ENCODE peak calls at places on chromosomes 11 and 22, in five cellular contexts. S is uterus, C is tibial nerve, L is K562, P is heart left ventricle. J is an unnamed sample.

GRCh38 chr11:59262419-59262818 is 49.7 kb upstream of the MPEG1 start:
- DNase-seq in S (no peak), C (no peak), L (no peak), P (no peak), J (no peak)

GRCh38 chr11:121721448-121721847 is 268.7 kb upstream of the SORL1-AS1 start:
- DNase-seq in S (no peak), C (no peak), L (no peak), P (no peak), J (no peak)

GRCh38 chr11:130379276-130379675 is 49.1 kb downstream of the ADAMTS8 start:
- DNase-seq in S (no peak), C (no peak), L (no peak), P (no peak), J (no peak)

GRCh38 chr11:64283092-64283491 is 1.4 kb downstream of the BAD start:
- DNase-seq in S (no peak), C (no peak), L (no peak), P (no peak), J (no peak)

GRCh38 chr22:30890689-30891442 is 77.7 kb downstream of the MORC2 start:
- DNase-seq in S (peak), C (no peak), L (peak), P (peak), J (peak)

GRCh38 chr11:11621881-11622706 is at the start of gene GALNT18:
- DNase-seq in S (peak), C (peak), L (peak), P (peak), J (peak)

GRCh38 chr22:23100124-23100801 is 29.9 kb downstream of the GNAZ start:
- DNase-seq in S (no peak), C (no peak), L (peak), P (no peak), J (no peak)

GRCh38 chr11:29432719-29433325 is 584.0 kb downstream of the KCNA4 start:
- DNase-seq in S (no peak), C (no peak), L (peak), P (no peak), J (no peak)

GRCh38 chr22:49555526-49555925 is 272.1 kb downstream of the BRD1 start:
- DNase-seq in S (no peak), C (no peak), L (no peak), P (no peak), J (peak)

GRCh38 chr11:93361435-93361834 is 30.9 kb downstream of the DEUP1 start:
- DNase-seq in S (no peak), C (no peak), L (no peak), P (no peak), J (no peak)

GRCh38 chr11:30348035-30348434 is 25.1 kb downstream of the ARL14EP start:
- DNase-seq in S (no peak), C (no peak), L (no peak), P (no peak), J (no peak)

GRCh38 chr22:38569181-38569971 is 607 bp downstream of the DMC1 start:
- DNase-seq in S (peak), C (no peak), L (peak), P (no peak), J (no peak)

GRCh38 chr11:14358729-14359439 is at the start of gene RRAS2:
- DNase-seq in S (peak), C (peak), L (peak), P (peak), J (peak)
- TF ChIP-seq POLR2A in S (peak), C (peak), L (peak), P (peak), J (peak)

GRCh38 chr11:68009391-68010000 is 631 bp upstream of the ALDH3B1 start:
- DNase-seq in S (no peak), C (no peak), L (peak), P (no peak), J (peak)

GRCh38 chr11:68007498-68008380 is 2.4 kb upstream of the ALDH3B1 start:
- DNase-seq in S (no peak), C (no peak), L (no peak), P (peak), J (no peak)

GRCh38 chr11:68006606-68007166 is 2.8 kb upstream of the UNC93B1 start:
- DNase-seq in S (no peak), C (no peak), L (no peak), P (no peak), J (peak)

GRCh38 chr11:68010058-68011041 is at the start of gene ALDH3B1:
- DNase-seq in S (peak), C (peak), L (peak), P (peak), J (peak)

DNA sequence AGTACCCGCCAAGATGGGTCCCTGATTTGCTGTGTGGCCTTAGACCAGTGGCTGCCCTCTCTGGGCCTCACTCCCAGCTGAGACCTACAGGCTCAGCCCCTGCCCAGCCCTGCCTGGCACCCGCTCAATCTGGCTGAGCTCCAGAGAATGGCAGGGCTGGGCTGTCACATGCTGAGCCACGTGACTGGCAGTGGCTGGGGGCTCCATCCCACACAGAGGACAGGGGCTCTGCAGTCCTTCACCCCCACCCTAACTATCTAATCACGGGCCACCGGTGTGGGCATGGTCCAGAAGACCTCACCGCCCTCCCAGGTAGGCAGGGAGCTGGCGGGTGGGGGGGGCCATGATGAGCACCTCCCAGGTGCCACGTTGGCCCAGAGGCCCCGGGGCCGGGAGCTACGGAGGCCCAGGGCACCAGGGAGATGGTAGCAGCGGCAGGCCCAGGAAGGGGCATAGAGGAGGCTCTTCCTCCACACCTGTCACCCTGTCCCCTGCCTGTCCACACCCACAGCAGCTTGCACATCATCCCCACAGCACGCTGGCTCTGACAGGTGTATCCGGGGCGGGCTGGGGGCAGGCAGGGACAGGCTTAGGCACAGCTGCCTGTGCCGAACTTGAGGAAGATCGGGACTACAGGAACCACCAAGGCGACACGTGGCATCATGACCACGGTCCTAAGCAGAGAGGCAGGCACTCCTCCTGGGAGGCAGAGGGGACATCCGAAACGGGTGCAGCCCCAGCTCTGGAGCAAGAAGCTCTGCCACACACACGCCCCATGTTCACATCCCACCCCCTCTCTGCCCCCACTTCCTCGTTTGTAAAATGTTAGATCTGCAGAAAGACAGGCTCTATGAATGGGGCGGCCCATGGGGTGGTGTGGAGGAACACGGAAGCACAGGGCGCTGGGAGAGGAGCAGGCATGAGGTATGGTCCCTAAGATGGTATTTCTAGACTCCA is 1.5 kb upstream of the ALDH3B1 start:
- DNase-seq in S (no peak), C (no peak), L (no peak), P (peak), J (peak)
- TF ChIP-seq POLR2A in S (no peak), C (no peak), L (no peak), P (no peak), J (no peak)

GRCh38 chr11:95790123-95790932 is at the start of gene CEP57:
- DNase-seq in S (peak), C (peak), L (peak), P (peak), J (peak)
- TF ChIP-seq POLR2A in S (peak), C (no peak), L (peak), P (peak), J (peak)

DNA sequence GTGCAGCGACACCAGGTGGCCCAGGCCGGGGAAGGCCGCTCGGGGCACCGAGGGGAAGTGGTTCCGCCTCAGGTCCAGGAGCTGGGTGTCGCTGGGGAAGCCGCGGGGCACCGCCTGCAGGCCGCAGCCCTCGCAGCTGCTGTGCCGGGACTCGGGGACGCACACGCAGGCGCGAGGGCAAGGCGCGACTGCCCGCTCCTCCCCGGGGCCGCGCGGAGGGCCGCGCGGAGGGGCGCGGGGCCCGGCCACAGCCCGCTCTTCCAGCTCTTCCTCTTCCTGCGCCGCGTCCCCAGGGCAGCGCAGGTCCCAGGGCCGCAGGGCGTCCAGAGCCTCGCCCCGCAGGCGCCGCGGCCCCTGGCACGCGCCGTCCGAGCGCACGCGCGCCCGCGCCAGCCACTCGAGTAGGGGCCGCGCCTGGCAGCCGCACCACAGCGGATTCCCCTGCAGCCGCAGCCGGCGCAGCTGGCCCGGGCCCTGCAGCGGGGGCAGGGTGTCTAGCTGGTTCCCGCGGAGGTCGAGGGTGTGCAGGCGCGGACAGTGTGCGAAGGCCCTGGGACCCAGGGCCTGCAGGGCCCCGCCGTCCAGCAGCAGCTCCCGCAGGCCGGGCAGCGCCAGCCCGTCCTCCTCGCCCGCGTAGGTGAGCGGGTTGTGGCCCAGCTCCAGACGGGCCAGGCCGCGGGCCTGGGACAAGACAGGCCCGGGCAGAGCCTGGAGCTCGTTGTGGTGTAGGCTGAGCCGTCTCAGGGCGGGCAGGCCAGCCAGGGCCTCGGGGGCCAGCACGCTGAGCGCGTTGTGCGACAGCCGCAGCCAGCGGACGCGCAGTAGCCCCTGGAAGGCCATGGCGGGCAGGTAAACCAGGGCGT is 2.8 kb downstream of the CHADL start:
- DNase-seq in S (peak), C (peak), L (no peak), P (peak), J (peak)
- TF ChIP-seq POLR2A in S (no peak), C (no peak), L (no peak), P (no peak), J (no peak)

DNA sequence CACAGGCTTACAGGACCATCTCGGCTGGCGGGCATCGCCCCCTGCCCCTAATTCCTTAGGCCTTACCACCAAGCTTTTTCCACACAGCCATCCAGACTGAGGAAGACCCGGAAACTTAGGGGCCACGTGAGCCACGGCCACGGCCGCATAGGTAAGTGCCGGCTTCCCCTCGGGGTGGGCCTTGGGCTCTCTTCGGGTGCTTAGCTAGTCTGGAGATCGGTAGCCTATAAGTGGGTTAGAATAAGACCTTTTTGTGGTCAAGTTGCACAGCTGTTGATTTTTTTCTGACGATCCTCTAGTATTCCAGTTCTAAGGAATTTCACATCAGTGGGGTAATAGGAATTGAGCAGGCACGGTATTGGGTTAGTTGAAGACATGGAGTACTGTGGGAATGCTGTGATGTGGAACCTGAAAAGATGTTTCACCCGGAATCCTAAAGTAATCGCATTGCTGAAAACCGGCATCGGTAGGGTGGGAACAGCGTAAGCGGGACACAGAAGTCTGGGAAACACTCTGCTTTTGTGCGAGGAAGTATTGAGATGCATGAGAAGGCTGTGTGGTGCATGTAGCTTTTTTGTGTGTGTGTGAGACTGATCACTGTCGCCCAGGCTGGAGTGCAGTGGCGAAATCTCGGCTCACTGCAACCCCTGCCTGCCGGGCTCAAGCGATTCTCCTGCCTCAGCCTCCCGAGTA is 669 bp downstream of the RPL27A start:
- DNase-seq in S (no peak), C (no peak), L (no peak), P (no peak), J (no peak)
- TF ChIP-seq POLR2A in S (no peak), C (no peak), L (no peak), P (no peak), J (no peak)

GRCh38 chr11:68457898-68458249 is 2.7 kb upstream of the PPP6R3 start:
- DNase-seq in S (no peak), C (no peak), L (no peak), P (no peak), J (peak)

GRCh38 chr11:68460741-68461283 is at the start of gene PPP6R3:
- DNase-seq in S (no peak), C (no peak), L (no peak), P (no peak), J (no peak)

GRCh38 chr11:68457214-68457897 is 3.2 kb upstream of the PPP6R3 start:
- DNase-seq in S (no peak), C (no peak), L (no peak), P (no peak), J (no peak)

GRCh38 chr11:68461284-68461861 is 821 bp downstream of the PPP6R3 start:
- DNase-seq in S (no peak), C (no peak), L (peak), P (no peak), J (peak)

GRCh38 chr11:68459886-68460740 is 439 bp upstream of the PPP6R3 start:
- DNase-seq in S (peak), C (peak), L (peak), P (peak), J (peak)
- TF ChIP-seq POLR2A in S (no peak), C (no peak), L (peak), P (no peak), J (no peak)

DNA sequence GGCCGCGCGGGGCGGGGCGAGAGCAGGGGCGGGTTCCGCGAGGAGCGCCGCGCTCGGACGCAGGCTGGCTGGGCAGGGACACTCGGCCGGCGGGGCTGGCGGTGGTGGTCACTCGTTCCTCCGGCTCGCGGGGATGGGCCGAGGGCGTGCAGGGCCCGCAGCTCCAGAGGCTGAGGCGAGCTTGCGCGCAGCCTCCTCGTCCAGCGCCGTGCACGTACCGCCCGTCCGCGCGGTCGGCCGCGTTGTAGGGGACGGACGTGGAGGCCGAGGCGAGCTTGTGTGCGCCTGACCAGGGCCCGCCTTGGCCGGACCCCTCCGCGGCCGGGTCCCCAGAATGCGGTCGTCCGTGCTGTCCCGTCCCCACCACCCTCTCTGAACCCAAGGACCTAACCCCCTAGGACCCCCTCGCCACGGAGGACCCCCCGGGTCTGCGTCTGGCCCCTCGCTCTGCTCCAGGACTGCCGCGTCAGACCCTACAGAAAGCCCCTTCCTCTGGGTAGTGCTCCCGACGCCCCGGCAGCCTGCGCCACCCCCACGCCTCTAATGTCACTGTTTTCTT is 569 bp upstream of the YPEL1 start:
- DNase-seq in S (no peak), C (no peak), L (no peak), P (no peak), J (no peak)
- TF ChIP-seq POLR2A in S (no peak), C (no peak), L (no peak), P (no peak), J (no peak)

DNA sequence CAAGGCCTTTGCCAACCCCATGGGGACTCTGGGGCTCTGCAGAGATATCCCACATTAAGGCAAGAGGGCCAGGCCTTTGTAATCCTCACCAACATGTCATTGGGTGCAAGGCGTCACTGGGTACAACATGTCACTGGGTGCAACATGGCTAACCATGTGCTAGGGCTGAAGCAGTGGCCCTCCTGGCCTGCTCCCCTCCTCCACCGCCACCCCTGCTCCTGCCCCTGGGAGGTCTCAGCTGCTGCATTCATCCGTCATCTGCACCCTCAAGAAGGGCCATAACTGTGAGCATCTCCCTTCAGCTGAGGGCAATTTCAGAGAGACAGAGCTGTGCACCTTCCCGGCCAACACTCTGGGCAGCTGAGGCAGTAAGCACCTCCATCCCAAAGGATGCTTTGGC is 16.7 kb upstream of the OAF start:
- DNase-seq in S (no peak), C (no peak), L (no peak), P (peak), J (peak)
- TF ChIP-seq POLR2A in S (no peak), C (no peak), L (no peak), P (no peak), J (no peak)

DNA sequence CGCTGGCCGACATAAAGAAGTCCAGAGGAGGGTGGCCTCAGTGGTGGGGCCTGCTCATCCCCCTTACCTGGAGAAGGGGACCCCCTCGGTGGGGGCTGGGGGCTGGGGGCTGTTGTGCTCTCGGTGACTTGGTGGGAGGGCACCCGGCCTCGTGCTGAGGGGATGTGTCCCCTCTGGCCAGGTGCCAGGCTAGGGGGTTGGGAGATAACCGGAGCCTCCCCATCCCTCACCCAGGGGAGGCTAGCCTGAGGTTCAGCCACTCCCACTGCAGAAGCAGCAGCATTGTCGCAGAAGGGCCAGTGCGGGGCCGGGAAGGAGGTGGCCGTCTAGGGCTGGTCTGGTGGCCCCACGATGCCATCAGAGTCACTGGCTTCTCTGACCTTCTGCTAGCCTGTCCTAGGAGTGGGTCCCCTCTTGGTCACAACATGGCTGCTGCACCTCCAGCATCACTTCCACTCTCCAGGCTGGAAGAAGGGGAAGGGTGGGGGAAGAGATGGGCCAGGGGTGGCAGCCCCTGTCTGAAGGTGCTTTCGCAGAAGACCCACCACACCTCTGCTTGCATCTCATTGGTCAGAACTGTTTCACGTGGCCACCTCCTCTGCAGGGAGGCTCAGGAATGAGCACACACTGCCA is 44.2 kb upstream of the FADD start:
- DNase-seq in S (no peak), C (no peak), L (no peak), P (no peak), J (no peak)
- TF ChIP-seq POLR2A in S (no peak), C (no peak), L (no peak), P (no peak), J (no peak)

J was measured in Peyer's patch.